ENCODE peak calls at places on chromosomes 2 and 18, in four cellular contexts. L, G, J and N are unnamed samples.

GRCh38 chr18:59631583-59632181 is 65.5 kb downstream of the CCBE1 start:
- DNase-seq in L (no peak), G (no peak), J (no peak), N (no peak)

GRCh38 chr18:48934708-48935432 is 15.9 kb downstream of the SMAD7 start:
- DNase-seq in L (no peak), G (no peak), J (no peak), N (peak)

GRCh38 chr2:114119846-114120348 is 230.0 kb downstream of the ACTR3 start:
- DNase-seq in L (no peak), G (no peak), J (peak), N (no peak)

GRCh38 chr2:5696741-5697521 is 4.7 kb downstream of the SOX11 start:
- DNase-seq in L (no peak), G (no peak), J (no peak), N (peak)

GRCh38 chr2:200089040-200089755 is 133.8 kb downstream of the MAIP1 start:
- DNase-seq in L (no peak), G (no peak), J (peak), N (no peak)

GRCh38 chr2:201127570-201127969 is 11.6 kb downstream of the CFLAR start:
- DNase-seq in L (no peak), G (no peak), J (peak), N (no peak)

GRCh38 chr2:343355-343754 is 55.5 kb upstream of the ALKAL2 start:
- DNase-seq in L (no peak), G (no peak), J (no peak), N (no peak)

GRCh38 chr2:156589381-156590079 is 153.4 kb downstream of the GPD2 start:
- DNase-seq in L (no peak), G (no peak), J (peak), N (no peak)

GRCh38 chr2:38473333-38474005 is 96.4 kb upstream of the ATL2 start:
- DNase-seq in L (no peak), G (no peak), J (no peak), N (no peak)

GRCh38 chr2:190119257-190119656 is 56.7 kb upstream of the MSTN start:
- DNase-seq in L (no peak), G (peak), J (no peak), N (no peak)

GRCh38 chr2:239778042-239778811 is 246.9 kb downstream of the NDUFA10 start:
- DNase-seq in L (no peak), G (peak), J (no peak), N (no peak)

GRCh38 chr2:65377556-65378307 is 54.7 kb downstream of the SPRED2 start:
- DNase-seq in L (no peak), G (no peak), J (peak), N (no peak)

GRCh38 chr2:726158-726557 is 49.0 kb upstream of the TMEM18 start:
- DNase-seq in L (no peak), G (no peak), J (no peak), N (no peak)

GRCh38 chr2:121485039-121485438 is 45.6 kb upstream of the RNU4ATAC start:
- DNase-seq in L (no peak), G (no peak), J (peak), N (no peak)

GRCh38 chr2:238839428-238839827 is 8.5 kb upstream of the TWIST2 start:
- DNase-seq in L (no peak), G (no peak), J (no peak), N (no peak)

GRCh38 chr2:33782395-33783239 is 183.5 kb upstream of the FAM98A start:
- DNase-seq in L (no peak), G (no peak), J (no peak), N (no peak)

GRCh38 chr2:25899404-25899925 is 21.2 kb upstream of the ASXL2 start:
- DNase-seq in L (no peak), G (no peak), J (no peak), N (no peak)

GRCh38 chr2:120346667-120347358 is 877 bp downstream of the INHBB start:
- DNase-seq in L (no peak), G (peak), J (peak), N (no peak)

GRCh38 chr2:54470241-54470938 is 14.3 kb downstream of the SPTBN1 start:
- DNase-seq in L (no peak), G (no peak), J (peak), N (no peak)

GRCh38 chr18:11149441-11150270 is at the start of gene PIEZO2:
- DNase-seq in L (no peak), G (peak), J (no peak), N (peak)

GRCh38 chr2:171923206-171923605 is 945 bp downstream of the HAT1 start:
- DNase-seq in L (no peak), G (no peak), J (peak), N (no peak)

GRCh38 chr2:222284466-222284865 is 14.3 kb downstream of the PAX3 start:
- DNase-seq in L (no peak), G (no peak), J (no peak), N (no peak)

GRCh38 chr2:85441859-85442258 is 23.3 kb downstream of the SH2D6 start:
- DNase-seq in L (no peak), G (no peak), J (no peak), N (no peak)

GRCh38 chr18:35051978-35052377 is 10.8 kb downstream of the MAPRE2 start:
- DNase-seq in L (no peak), G (no peak), J (peak), N (no peak)

GRCh38 chr2:25558262-25558661 is 115.1 kb downstream of the DTNB start:
- DNase-seq in L (no peak), G (no peak), J (peak), N (no peak)

GRCh38 chr2:33806041-33806440 is 206.9 kb upstream of the FAM98A start:
- DNase-seq in L (no peak), G (no peak), J (no peak), N (no peak)

GRCh38 chr2:1403565-1403964 is 9.7 kb upstream of the TPO start:
- DNase-seq in L (no peak), G (no peak), J (no peak), N (no peak)

GRCh38 chr2:2769481-2770431 is 438.7 kb upstream of the MYT1L start:
- DNase-seq in L (no peak), G (no peak), J (no peak), N (peak)

GRCh38 chr2:72973566-72974435 is 56.5 kb downstream of the EMX1 start:
- DNase-seq in L (no peak), G (no peak), J (peak), N (no peak)

GRCh38 chr2:208134928-208135586 is 5.4 kb upstream of the CRYGC start:
- DNase-seq in L (no peak), G (no peak), J (no peak), N (no peak)

GRCh38 chr2:155060906-155061305 is 362.4 kb downstream of the KCNJ3 start:
- DNase-seq in L (no peak), G (no peak), J (no peak), N (no peak)

GRCh38 chr18:13496691-13497281 is 229.6 kb downstream of the FAM210A start:
- DNase-seq in L (no peak), G (no peak), J (no peak), N (no peak)

GRCh38 chr18:55319517-55319905 is 268.5 kb downstream of the TCF4 start:
- DNase-seq in L (no peak), G (no peak), J (peak), N (no peak)

GRCh38 chr2:46845542-46846453 is 69.8 kb downstream of the MCFD2 start:
- DNase-seq in L (no peak), G (no peak), J (no peak), N (no peak)

GRCh38 chr2:37984589-37984988 is 59.5 kb downstream of the RMDN2 start:
- DNase-seq in L (no peak), G (no peak), J (no peak), N (no peak)

GRCh38 chr2:159211447-159212396 is 74.8 kb downstream of the WDSUB1 start:
- DNase-seq in L (no peak), G (no peak), J (no peak), N (no peak)

GRCh38 chr2:71358931-71359671 is 27.5 kb downstream of the ZNF638 start:
- DNase-seq in L (no peak), G (no peak), J (peak), N (no peak)